ENCODE peak calls at places on chromosomes 2 and 18, in eight cellular contexts. One of them, this sample, is unnamed.

GRCh38 chr2:43445248-43445647 is 150.6 kb downstream of the THADA start:
- DNase-seq in hepatocyte: no peak
- DNase-seq in GM23338: peak; percentile 75
- DNase-seq in neural progenitor cell: peak; percentile 8
- DNase-seq in HCT116: no peak
- DNase-seq in GM23248: no peak
- DNase-seq in PC-3: no peak
- DNase-seq in MM.1S: no peak
- DNase-seq in this sample: no peak

GRCh38 chr2:85853499-85854165 is 35.2 kb downstream of the ST3GAL5 start:
- DNase-seq in hepatocyte: no peak
- DNase-seq in GM23338: no peak
- DNase-seq in neural progenitor cell: no peak
- DNase-seq in HCT116: no peak
- DNase-seq in GM23248: no peak
- DNase-seq in PC-3: no peak
- DNase-seq in MM.1S: peak; percentile 60
- DNase-seq in this sample: no peak

GRCh38 chr2:143900006-143900405 is 619.9 kb downstream of the ZEB2 start:
- DNase-seq in hepatocyte: no peak
- DNase-seq in GM23338: no peak
- DNase-seq in neural progenitor cell: no peak
- DNase-seq in HCT116: no peak
- DNase-seq in GM23248: no peak
- DNase-seq in PC-3: no peak
- DNase-seq in MM.1S: no peak
- DNase-seq in this sample: no peak

GRCh38 chr2:200617089-200618050 is 31.6 kb downstream of the AOX1 start:
- DNase-seq in hepatocyte: no peak
- DNase-seq in GM23338: no peak
- DNase-seq in neural progenitor cell: no peak
- DNase-seq in HCT116: no peak
- DNase-seq in GM23248: peak; percentile 20
- DNase-seq in PC-3: no peak
- DNase-seq in MM.1S: peak; percentile 56
- DNase-seq in this sample: no peak

GRCh38 chr2:217150236-217150635 is 290.4 kb upstream of the TNP1 start:
- DNase-seq in hepatocyte: no peak
- DNase-seq in GM23338: no peak
- DNase-seq in neural progenitor cell: no peak
- DNase-seq in HCT116: no peak
- DNase-seq in GM23248: peak; percentile 49
- DNase-seq in PC-3: no peak
- DNase-seq in MM.1S: no peak
- DNase-seq in this sample: no peak

GRCh38 chr2:54239427-54239826 is 16.6 kb downstream of the TSPYL6 start:
- DNase-seq in hepatocyte: no peak
- DNase-seq in GM23338: no peak
- DNase-seq in neural progenitor cell: no peak
- DNase-seq in HCT116: no peak
- DNase-seq in GM23248: peak; percentile 90
- DNase-seq in PC-3: peak; percentile 30
- DNase-seq in MM.1S: no peak
- DNase-seq in this sample: no peak

GRCh38 chr2:12948963-12949353 is 232.2 kb downstream of the TRIB2 start:
- DNase-seq in hepatocyte: no peak
- DNase-seq in GM23338: no peak
- DNase-seq in neural progenitor cell: no peak
- DNase-seq in HCT116: no peak
- DNase-seq in GM23248: no peak
- DNase-seq in PC-3: no peak
- DNase-seq in MM.1S: no peak
- DNase-seq in this sample: no peak

GRCh38 chr2:216312441-216312840 is 59.8 kb downstream of the MARCHF4 start:
- DNase-seq in hepatocyte: no peak
- DNase-seq in GM23338: no peak
- DNase-seq in neural progenitor cell: no peak
- DNase-seq in HCT116: no peak
- DNase-seq in GM23248: no peak
- DNase-seq in PC-3: no peak
- DNase-seq in MM.1S: no peak
- DNase-seq in this sample: no peak

GRCh38 chr18:30450927-30451326 is 591.6 kb downstream of the DSC3 start:
- DNase-seq in hepatocyte: no peak
- DNase-seq in GM23338: no peak
- DNase-seq in neural progenitor cell: no peak
- DNase-seq in HCT116: no peak
- DNase-seq in GM23248: no peak
- DNase-seq in PC-3: no peak
- DNase-seq in MM.1S: no peak
- DNase-seq in this sample: no peak

GRCh38 chr18:75089748-75090327 is 119.1 kb downstream of the PTGR3 start:
- DNase-seq in hepatocyte: no peak
- DNase-seq in GM23338: peak; percentile 25
- DNase-seq in neural progenitor cell: no peak
- DNase-seq in HCT116: no peak
- DNase-seq in GM23248: no peak
- DNase-seq in PC-3: no peak
- DNase-seq in MM.1S: no peak
- DNase-seq in this sample: no peak

GRCh38 chr2:40584432-40584831 is 132.5 kb upstream of the SLC8A1 start:
- DNase-seq in hepatocyte: no peak
- DNase-seq in GM23338: no peak
- DNase-seq in neural progenitor cell: no peak
- DNase-seq in HCT116: no peak
- DNase-seq in GM23248: peak; percentile 35
- DNase-seq in PC-3: peak; percentile 66
- DNase-seq in MM.1S: no peak
- DNase-seq in this sample: no peak

GRCh38 chr2:100822587-100823248 is 2.8 kb downstream of the NPAS2 start:
- DNase-seq in hepatocyte: no peak
- DNase-seq in GM23338: no peak
- DNase-seq in neural progenitor cell: no peak
- DNase-seq in HCT116: no peak
- DNase-seq in GM23248: peak; percentile 77
- DNase-seq in PC-3: peak; percentile 55
- DNase-seq in MM.1S: no peak
- DNase-seq in this sample: no peak

GRCh38 chr18:23406271-23406787 is 46.8 kb upstream of the RIOK3 start:
- DNase-seq in hepatocyte: peak; percentile 72
- DNase-seq in GM23338: no peak
- DNase-seq in neural progenitor cell: no peak
- DNase-seq in HCT116: no peak
- DNase-seq in GM23248: peak; percentile 58
- DNase-seq in PC-3: peak; percentile 47
- DNase-seq in MM.1S: no peak
- DNase-seq in this sample: no peak

GRCh38 chr18:57440331-57441101 is 5.3 kb downstream of the ONECUT2 start:
- DNase-seq in hepatocyte: no peak
- DNase-seq in GM23338: peak; percentile 58
- DNase-seq in neural progenitor cell: peak; percentile 68
- DNase-seq in HCT116: no peak
- DNase-seq in GM23248: no peak
- DNase-seq in PC-3: no peak
- DNase-seq in MM.1S: no peak
- DNase-seq in this sample: no peak

GRCh38 chr18:13447621-13448020 is 229.1 kb downstream of the LDLRAD4 start:
- DNase-seq in hepatocyte: peak; percentile 77
- DNase-seq in GM23338: peak; percentile 48
- DNase-seq in neural progenitor cell: peak; percentile 70
- DNase-seq in HCT116: no peak
- DNase-seq in GM23248: peak; percentile 96
- DNase-seq in PC-3: no peak
- DNase-seq in MM.1S: no peak
- DNase-seq in this sample: peak; percentile 55

GRCh38 chr2:133667085-133667484 is 98.8 kb upstream of the NCKAP5 start:
- DNase-seq in hepatocyte: peak; percentile 11
- DNase-seq in GM23338: no peak
- DNase-seq in neural progenitor cell: no peak
- DNase-seq in HCT116: no peak
- DNase-seq in GM23248: peak; percentile 87
- DNase-seq in PC-3: peak; percentile 82
- DNase-seq in MM.1S: no peak
- DNase-seq in this sample: no peak

GRCh38 chr2:64311948-64312621 is 141.9 kb upstream of the LGALSL start:
- DNase-seq in hepatocyte: peak; percentile 88
- DNase-seq in GM23338: peak; percentile 56
- DNase-seq in neural progenitor cell: peak; percentile 78
- DNase-seq in HCT116: peak; percentile 71
- DNase-seq in GM23248: peak; percentile 97
- DNase-seq in PC-3: peak; percentile 88
- DNase-seq in MM.1S: no peak
- DNase-seq in this sample: peak; percentile 42

GRCh38 chr18:67268530-67268929 is 248.0 kb downstream of the DSEL start:
- DNase-seq in hepatocyte: no peak
- DNase-seq in GM23338: no peak
- DNase-seq in neural progenitor cell: no peak
- DNase-seq in HCT116: no peak
- DNase-seq in GM23248: no peak
- DNase-seq in PC-3: no peak
- DNase-seq in MM.1S: no peak
- DNase-seq in this sample: no peak

GRCh38 chr18:48193521-48194251 is 215.5 kb downstream of the ZBTB7C start:
- DNase-seq in hepatocyte: no peak
- DNase-seq in GM23338: no peak
- DNase-seq in neural progenitor cell: no peak
- DNase-seq in HCT116: no peak
- DNase-seq in GM23248: peak; percentile 26
- DNase-seq in PC-3: no peak
- DNase-seq in MM.1S: no peak
- DNase-seq in this sample: no peak

GRCh38 chr18:9081940-9082339 is 20.6 kb upstream of the NDUFV2 start:
- DNase-seq in hepatocyte: no peak
- DNase-seq in GM23338: no peak
- DNase-seq in neural progenitor cell: no peak
- DNase-seq in HCT116: no peak
- DNase-seq in GM23248: no peak
- DNase-seq in PC-3: no peak
- DNase-seq in MM.1S: peak; percentile 62
- DNase-seq in this sample: no peak

GRCh38 chr2:199703199-199703598 is 147.8 kb downstream of the FTCDNL1 start:
- DNase-seq in hepatocyte: no peak
- DNase-seq in GM23338: no peak
- DNase-seq in neural progenitor cell: no peak
- DNase-seq in HCT116: no peak
- DNase-seq in GM23248: no peak
- DNase-seq in PC-3: no peak
- DNase-seq in MM.1S: no peak
- DNase-seq in this sample: no peak

GRCh38 chr2:237207641-237208040 is 122.0 kb downstream of the COPS8 start:
- DNase-seq in hepatocyte: no peak
- DNase-seq in GM23338: no peak
- DNase-seq in neural progenitor cell: no peak
- DNase-seq in HCT116: no peak
- DNase-seq in GM23248: peak; percentile 88
- DNase-seq in PC-3: peak; percentile 38
- DNase-seq in MM.1S: no peak
- DNase-seq in this sample: no peak

GRCh38 chr2:224948859-224949258 is 93.4 kb downstream of the DOCK10 start:
- DNase-seq in hepatocyte: no peak
- DNase-seq in GM23338: no peak
- DNase-seq in neural progenitor cell: no peak
- DNase-seq in HCT116: no peak
- DNase-seq in GM23248: peak; percentile 78
- DNase-seq in PC-3: peak; percentile 56
- DNase-seq in MM.1S: no peak
- DNase-seq in this sample: no peak

GRCh38 chr2:11872247-11872947 is 126.0 kb downstream of the LPIN1 start:
- DNase-seq in hepatocyte: peak; percentile 18
- DNase-seq in GM23338: no peak
- DNase-seq in neural progenitor cell: no peak
- DNase-seq in HCT116: no peak
- DNase-seq in GM23248: no peak
- DNase-seq in PC-3: no peak
- DNase-seq in MM.1S: no peak
- DNase-seq in this sample: no peak
- TF ChIP-seq EZH2phosphoT487 in hepatocyte: no peak
- TF ChIP-seq EZH2phosphoT487 in GM23338: no peak
- TF ChIP-seq EZH2phosphoT487 in neural progenitor cell: no peak
- TF ChIP-seq EZH2phosphoT487 in HCT116: no peak
- TF ChIP-seq EZH2phosphoT487 in GM23248: no peak
- TF ChIP-seq EZH2phosphoT487 in PC-3: no peak
- TF ChIP-seq EZH2phosphoT487 in MM.1S: no peak
- TF ChIP-seq EZH2phosphoT487 in this sample: no peak

GRCh38 chr2:109213646-109214417 is 84.8 kb downstream of the SH3RF3 start:
- DNase-seq in hepatocyte: peak; percentile 47
- DNase-seq in GM23338: no peak
- DNase-seq in neural progenitor cell: no peak
- DNase-seq in HCT116: no peak
- DNase-seq in GM23248: peak; percentile 86
- DNase-seq in PC-3: peak; percentile 90
- DNase-seq in MM.1S: peak; percentile 97
- DNase-seq in this sample: no peak
- H3K27me3 ChIP-seq in hepatocyte: no peaks in the 10 kb centered on the region
- H3K27me3 ChIP-seq in GM23338: no peaks in the 10 kb centered on the region
- H3K27me3 ChIP-seq in neural progenitor cell: no peaks in the 10 kb centered on the region
- H3K27me3 ChIP-seq in HCT116: peaks cover 3% of the 10 kb centered on the region
- H3K27me3 ChIP-seq in GM23248: no peaks in the 10 kb centered on the region
- H3K27me3 ChIP-seq in PC-3: no peaks in the 10 kb centered on the region
- H3K27me3 ChIP-seq in MM.1S: no peaks in the 10 kb centered on the region
- H3K27me3 ChIP-seq in this sample: no peaks in the 10 kb centered on the region

GRCh38 chr2:121200011-121200347 is 85.0 kb downstream of the TFCP2L1 start:
- DNase-seq in hepatocyte: no peak
- DNase-seq in GM23338: no peak
- DNase-seq in neural progenitor cell: no peak
- DNase-seq in HCT116: no peak
- DNase-seq in GM23248: no peak
- DNase-seq in PC-3: no peak
- DNase-seq in MM.1S: no peak
- DNase-seq in this sample: no peak

GRCh38 chr2:121196132-121196848 is 88.7 kb downstream of the TFCP2L1 start:
- DNase-seq in hepatocyte: no peak
- DNase-seq in GM23338: peak; percentile 38
- DNase-seq in neural progenitor cell: no peak
- DNase-seq in HCT116: no peak
- DNase-seq in GM23248: no peak
- DNase-seq in PC-3: no peak
- DNase-seq in MM.1S: no peak
- DNase-seq in this sample: no peak

GRCh38 chr2:121199281-121200010 is 85.6 kb downstream of the TFCP2L1 start:
- DNase-seq in hepatocyte: no peak
- DNase-seq in GM23338: no peak
- DNase-seq in neural progenitor cell: no peak
- DNase-seq in HCT116: no peak
- DNase-seq in GM23248: no peak
- DNase-seq in PC-3: no peak
- DNase-seq in MM.1S: no peak
- DNase-seq in this sample: no peak

GRCh38 chr2:121196849-121197155 is 88.2 kb downstream of the TFCP2L1 start:
- DNase-seq in hepatocyte: no peak
- DNase-seq in GM23338: no peak
- DNase-seq in neural progenitor cell: no peak
- DNase-seq in HCT116: no peak
- DNase-seq in GM23248: no peak
- DNase-seq in PC-3: no peak
- DNase-seq in MM.1S: no peak
- DNase-seq in this sample: no peak

GRCh38 chr2:121197369-121198091 is 87.5 kb downstream of the TFCP2L1 start:
- DNase-seq in hepatocyte: peak; percentile 71
- DNase-seq in GM23338: no peak
- DNase-seq in neural progenitor cell: no peak
- DNase-seq in HCT116: no peak
- DNase-seq in GM23248: peak; percentile 91
- DNase-seq in PC-3: peak; percentile 62
- DNase-seq in MM.1S: no peak
- DNase-seq in this sample: no peak
- TF ChIP-seq EZH2phosphoT487 in hepatocyte: no peak
- TF ChIP-seq EZH2phosphoT487 in GM23338: no peak
- TF ChIP-seq EZH2phosphoT487 in neural progenitor cell: no peak
- TF ChIP-seq EZH2phosphoT487 in HCT116: no peak
- TF ChIP-seq EZH2phosphoT487 in GM23248: no peak
- TF ChIP-seq EZH2phosphoT487 in PC-3: no peak
- TF ChIP-seq EZH2phosphoT487 in MM.1S: no peak
- TF ChIP-seq EZH2phosphoT487 in this sample: no peak

GRCh38 chr2:121120991-121121390 is 164.0 kb downstream of the TFCP2L1 start:
- DNase-seq in hepatocyte: no peak
- DNase-seq in GM23338: no peak
- DNase-seq in neural progenitor cell: no peak
- DNase-seq in HCT116: no peak
- DNase-seq in GM23248: no peak
- DNase-seq in PC-3: no peak
- DNase-seq in MM.1S: no peak
- DNase-seq in this sample: no peak
- H3K27me3 ChIP-seq in hepatocyte: peaks cover 7% of the 10 kb centered on the region
- H3K27me3 ChIP-seq in GM23338: no peaks in the 10 kb centered on the region
- H3K27me3 ChIP-seq in neural progenitor cell: no peaks in the 10 kb centered on the region
- H3K27me3 ChIP-seq in HCT116: no peaks in the 10 kb centered on the region
- H3K27me3 ChIP-seq in GM23248: peaks cover 36% of the 10 kb centered on the region
- H3K27me3 ChIP-seq in PC-3: peaks cover 5% of the 10 kb centered on the region
- H3K27me3 ChIP-seq in MM.1S: no peaks in the 10 kb centered on the region
- H3K27me3 ChIP-seq in this sample: peaks cover 18% of the 10 kb centered on the region

This sample was measured in SK-N-SH.